ENCODE peak calls at places on chromosomes 16 and 17, in six cellular contexts. One of them, this sample, is unnamed.

GRCh38 chr17:17491031-17491471 is 5.1 kb downstream of the RASD1 start:
- DNase-seq in activated CD8-positive, alpha-beta T cell treated with anti-CD3 and anti-CD28 coated beads, Interleukin-2, amount 10 ng/mL, durations not matched to agents 7 days and 5 days: no peak
- DNase-seq in anterior cingulate cortex: no peak
- DNase-seq in DMS 273 treated with DMSO at 0.1 percent for 48 hours: no peak
- DNase-seq in choroid plexus epithelial cell: no peak
- DNase-seq in stimulated activated CD4-positive, alpha-beta T cell treated with anti-CD3 and anti-CD28 coated beads, Interleukin-1b, Interleukin-23, amount 100 ng/mL, for 24 hours: no peak
- DNase-seq in this sample: no peak

GRCh38 chr16:66150691-66151090 is 215.8 kb upstream of the CDH5 start:
- DNase-seq in activated CD8-positive, alpha-beta T cell treated with anti-CD3 and anti-CD28 coated beads, Interleukin-2, amount 10 ng/mL, durations not matched to agents 7 days and 5 days: no peak
- DNase-seq in anterior cingulate cortex: no peak
- DNase-seq in DMS 273 treated with DMSO at 0.1 percent for 48 hours: no peak
- DNase-seq in choroid plexus epithelial cell: peak
- DNase-seq in stimulated activated CD4-positive, alpha-beta T cell treated with anti-CD3 and anti-CD28 coated beads, Interleukin-1b, Interleukin-23, amount 100 ng/mL, for 24 hours: no peak
- DNase-seq in this sample: no peak

GRCh38 chr17:43645765-43646481 is 15.8 kb downstream of the MEOX1 start:
- DNase-seq in activated CD8-positive, alpha-beta T cell treated with anti-CD3 and anti-CD28 coated beads, Interleukin-2, amount 10 ng/mL, durations not matched to agents 7 days and 5 days: no peak
- DNase-seq in anterior cingulate cortex: no peak
- DNase-seq in DMS 273 treated with DMSO at 0.1 percent for 48 hours: no peak
- DNase-seq in choroid plexus epithelial cell: peak
- DNase-seq in stimulated activated CD4-positive, alpha-beta T cell treated with anti-CD3 and anti-CD28 coated beads, Interleukin-1b, Interleukin-23, amount 100 ng/mL, for 24 hours: no peak
- DNase-seq in this sample: peak

GRCh38 chr17:29115435-29115834 is 64.8 kb downstream of the MYO18A start:
- DNase-seq in activated CD8-positive, alpha-beta T cell treated with anti-CD3 and anti-CD28 coated beads, Interleukin-2, amount 10 ng/mL, durations not matched to agents 7 days and 5 days: no peak
- DNase-seq in anterior cingulate cortex: no peak
- DNase-seq in DMS 273 treated with DMSO at 0.1 percent for 48 hours: no peak
- DNase-seq in choroid plexus epithelial cell: no peak
- DNase-seq in stimulated activated CD4-positive, alpha-beta T cell treated with anti-CD3 and anti-CD28 coated beads, Interleukin-1b, Interleukin-23, amount 100 ng/mL, for 24 hours: no peak
- DNase-seq in this sample: no peak

GRCh38 chr17:56939869-56940484 is 20.9 kb downstream of the COIL start:
- DNase-seq in activated CD8-positive, alpha-beta T cell treated with anti-CD3 and anti-CD28 coated beads, Interleukin-2, amount 10 ng/mL, durations not matched to agents 7 days and 5 days: no peak
- DNase-seq in anterior cingulate cortex: no peak
- DNase-seq in DMS 273 treated with DMSO at 0.1 percent for 48 hours: peak
- DNase-seq in choroid plexus epithelial cell: peak
- DNase-seq in stimulated activated CD4-positive, alpha-beta T cell treated with anti-CD3 and anti-CD28 coated beads, Interleukin-1b, Interleukin-23, amount 100 ng/mL, for 24 hours: no peak
- DNase-seq in this sample: no peak

GRCh38 chr16:58028541-58029070 is 3.1 kb downstream of the MMP15 start:
- DNase-seq in activated CD8-positive, alpha-beta T cell treated with anti-CD3 and anti-CD28 coated beads, Interleukin-2, amount 10 ng/mL, durations not matched to agents 7 days and 5 days: no peak
- DNase-seq in anterior cingulate cortex: no peak
- DNase-seq in DMS 273 treated with DMSO at 0.1 percent for 48 hours: no peak
- DNase-seq in choroid plexus epithelial cell: no peak
- DNase-seq in stimulated activated CD4-positive, alpha-beta T cell treated with anti-CD3 and anti-CD28 coated beads, Interleukin-1b, Interleukin-23, amount 100 ng/mL, for 24 hours: no peak
- DNase-seq in this sample: peak

GRCh38 chr17:80981062-80981902 is 10.4 kb upstream of the CHMP6 start:
- DNase-seq in activated CD8-positive, alpha-beta T cell treated with anti-CD3 and anti-CD28 coated beads, Interleukin-2, amount 10 ng/mL, durations not matched to agents 7 days and 5 days: peak
- DNase-seq in anterior cingulate cortex: no peak
- DNase-seq in DMS 273 treated with DMSO at 0.1 percent for 48 hours: no peak
- DNase-seq in choroid plexus epithelial cell: no peak
- DNase-seq in stimulated activated CD4-positive, alpha-beta T cell treated with anti-CD3 and anti-CD28 coated beads, Interleukin-1b, Interleukin-23, amount 100 ng/mL, for 24 hours: no peak
- DNase-seq in this sample: no peak

GRCh38 chr17:76612977-76613851 is 27.6 kb upstream of the ST6GALNAC2 start:
- DNase-seq in activated CD8-positive, alpha-beta T cell treated with anti-CD3 and anti-CD28 coated beads, Interleukin-2, amount 10 ng/mL, durations not matched to agents 7 days and 5 days: no peak
- DNase-seq in anterior cingulate cortex: no peak
- DNase-seq in DMS 273 treated with DMSO at 0.1 percent for 48 hours: peak
- DNase-seq in choroid plexus epithelial cell: no peak
- DNase-seq in stimulated activated CD4-positive, alpha-beta T cell treated with anti-CD3 and anti-CD28 coated beads, Interleukin-1b, Interleukin-23, amount 100 ng/mL, for 24 hours: no peak
- DNase-seq in this sample: no peak

GRCh38 chr17:44045493-44045892 is 21.0 kb downstream of the LSM12 start:
- DNase-seq in activated CD8-positive, alpha-beta T cell treated with anti-CD3 and anti-CD28 coated beads, Interleukin-2, amount 10 ng/mL, durations not matched to agents 7 days and 5 days: no peak
- DNase-seq in anterior cingulate cortex: no peak
- DNase-seq in DMS 273 treated with DMSO at 0.1 percent for 48 hours: no peak
- DNase-seq in choroid plexus epithelial cell: no peak
- DNase-seq in stimulated activated CD4-positive, alpha-beta T cell treated with anti-CD3 and anti-CD28 coated beads, Interleukin-1b, Interleukin-23, amount 100 ng/mL, for 24 hours: no peak
- DNase-seq in this sample: no peak

This sample was measured in kidney.